ENCODE peak calls at places on chromosomes 13 and 19, in six cellular contexts. E, F, W, X, D and N are unnamed samples. For H3K9me3, the result is how much of the 10 kb centered on the place peaks cover.

GRCh38 chr13:46593403-46593802 is 40.4 kb downstream of the LRCH1 start:
- DNase-seq in E (no peak), F (no peak), W (no peak), X (peak), D (no peak), N (peak)

GRCh38 chr13:99087954-99088491 is 110.2 kb upstream of the DOCK9 start:
- DNase-seq in E (no peak), F (no peak), W (peak), X (no peak), D (peak), N (peak)

GRCh38 chr19:55090564-55090963 is 14.9 kb downstream of the EPS8L1 start:
- DNase-seq in E (no peak), F (peak), W (no peak), X (peak), D (no peak), N (no peak)

GRCh38 chr13:24149306-24150032 is 11.1 kb upstream of the SPATA13 start:
- DNase-seq in E (no peak), F (no peak), W (peak), X (no peak), D (no peak), N (no peak)

GRCh38 chr13:32153056-32153455 is 121.5 kb downstream of the FRY start:
- DNase-seq in E (no peak), F (no peak), W (peak), X (no peak), D (no peak), N (no peak)

GRCh38 chr19:30682576-30683536 is 310.7 kb downstream of the ZNF536 start:
- DNase-seq in E (peak), F (peak), W (peak), X (peak), D (peak), N (peak)

GRCh38 chr13:26047040-26047439 is 4.8 kb downstream of the SHISA2 start:
- DNase-seq in E (no peak), F (no peak), W (no peak), X (no peak), D (no peak), N (no peak)

GRCh38 chr19:35935911-35936737 is at the start of gene LRFN3:
- DNase-seq in E (peak), F (peak), W (peak), X (peak), D (peak), N (peak)

GRCh38 chr13:44050450-44051063 is 170.9 kb downstream of the LACC1 start:
- DNase-seq in E (peak), F (no peak), W (peak), X (no peak), D (no peak), N (no peak)

GRCh38 chr13:52371736-52372247 is 34.2 kb downstream of the THSD1 start:
- DNase-seq in E (no peak), F (no peak), W (peak), X (no peak), D (no peak), N (no peak)

GRCh38 chr13:27130223-27131015 is 41.2 kb downstream of the USP12 start:
- DNase-seq in E (no peak), F (no peak), W (peak), X (no peak), D (no peak), N (no peak)

GRCh38 chr13:76383671-76384461 is 502.3 kb downstream of the KCTD12 start:
- DNase-seq in E (no peak), F (no peak), W (peak), X (no peak), D (peak), N (no peak)

GRCh38 chr13:101397742-101398141 is 18.6 kb downstream of the NALCN start:
- DNase-seq in E (no peak), F (no peak), W (peak), X (no peak), D (no peak), N (no peak)

GRCh38 chr19:2552859-2553258 is 76.9 kb downstream of the GADD45B start:
- DNase-seq in E (peak), F (peak), W (peak), X (no peak), D (no peak), N (peak)

GRCh38 chr19:12954150-12954962 is 2.7 kb downstream of the GADD45GIP1 start:
- DNase-seq in E (peak), F (no peak), W (no peak), X (no peak), D (no peak), N (no peak)

GRCh38 chr19:45275370-45275971 is 24.4 kb downstream of the MARK4 start:
- DNase-seq in E (no peak), F (no peak), W (no peak), X (no peak), D (no peak), N (no peak)

GRCh38 chr19:54955356-54955755 is 8.0 kb upstream of the NLRP7 start:
- DNase-seq in E (no peak), F (no peak), W (no peak), X (no peak), D (no peak), N (no peak)

GRCh38 chr13:112791662-112792440 is 102.0 kb downstream of the ATP11A start:
- DNase-seq in E (no peak), F (no peak), W (no peak), X (peak), D (no peak), N (no peak)

DNA sequence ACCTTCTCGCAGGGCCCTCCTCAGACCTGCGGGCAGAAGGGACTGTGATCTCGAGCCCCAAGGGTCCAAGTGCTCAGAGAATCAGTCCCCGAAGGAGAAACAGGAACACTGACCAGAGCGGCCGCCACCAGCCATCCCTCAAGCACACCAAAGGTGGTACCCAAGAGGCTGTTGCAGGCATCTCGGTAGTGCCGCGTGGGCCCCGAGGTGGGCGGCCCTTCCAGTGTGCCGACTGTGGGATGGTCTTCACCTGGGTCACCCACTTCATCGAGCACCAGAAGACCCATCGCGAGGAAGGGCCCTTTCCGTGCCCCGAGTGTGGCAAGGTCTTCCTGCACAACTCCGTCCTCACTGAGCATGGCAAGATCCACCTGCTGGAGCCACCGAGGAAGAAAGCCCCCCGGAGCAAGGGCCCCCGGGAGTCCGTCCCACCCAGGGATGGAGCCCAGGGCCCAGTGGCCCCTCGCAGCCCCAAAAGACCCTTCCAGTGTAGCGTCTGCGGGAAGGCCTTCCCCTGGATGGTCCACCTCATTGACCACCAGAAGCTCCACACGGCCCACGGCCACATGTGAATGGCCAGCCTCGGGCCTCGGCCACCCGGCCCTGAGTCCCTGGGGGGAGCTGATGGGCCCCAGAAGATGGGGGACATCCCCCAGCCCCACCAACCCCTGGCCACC is 5.5 kb upstream of the ZNF135 start:
- DNase-seq in E (no peak), F (no peak), W (no peak), X (no peak), D (no peak), N (no peak)
- H3K9me3 ChIP-seq in E (under half), F (under half), W (under half), X (under half), D (under half), N (under half)

GRCh38 chr19:44010468-44010867 is 7.7 kb downstream of the ZNF230 start:
- DNase-seq in E (no peak), F (no peak), W (no peak), X (no peak), D (no peak), N (no peak)
- H3K9me3 ChIP-seq in E (under half), F (half or more), W (under half), X (under half), D (under half), N (under half)

GRCh38 chr19:24178207-24178606 is 91.2 kb downstream of the ZNF254 start:
- DNase-seq in E (no peak), F (no peak), W (no peak), X (no peak), D (no peak), N (no peak)
- H3K9me3 ChIP-seq in E (under half), F (under half), W (under half), X (under half), D (under half), N (under half)

DNA sequence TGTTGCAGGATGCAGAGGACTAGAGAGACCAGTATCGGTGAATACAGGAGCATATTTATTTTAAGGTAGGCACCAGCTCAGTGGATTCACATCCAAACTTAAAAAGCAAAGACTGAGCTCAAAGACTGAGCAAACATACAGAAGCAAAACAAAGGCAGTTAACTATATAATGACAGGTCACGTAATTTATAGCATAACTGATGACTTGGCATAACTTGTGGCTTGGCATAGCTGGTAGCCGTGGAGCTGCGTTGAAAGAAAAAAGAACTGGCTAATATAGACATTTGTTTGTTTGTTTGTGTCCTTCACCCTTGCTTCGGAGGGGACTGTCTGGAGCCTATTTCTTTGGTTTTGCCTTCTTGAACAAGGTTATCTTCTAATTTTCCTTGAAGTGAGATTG is 33.7 kb downstream of the ZNF493 start:
- DNase-seq in E (no peak), F (no peak), W (no peak), X (no peak), D (no peak), N (no peak)
- H3K9me3 ChIP-seq in E (under half), F (under half), W (under half), X (under half), D (under half), N (under half)

DNA sequence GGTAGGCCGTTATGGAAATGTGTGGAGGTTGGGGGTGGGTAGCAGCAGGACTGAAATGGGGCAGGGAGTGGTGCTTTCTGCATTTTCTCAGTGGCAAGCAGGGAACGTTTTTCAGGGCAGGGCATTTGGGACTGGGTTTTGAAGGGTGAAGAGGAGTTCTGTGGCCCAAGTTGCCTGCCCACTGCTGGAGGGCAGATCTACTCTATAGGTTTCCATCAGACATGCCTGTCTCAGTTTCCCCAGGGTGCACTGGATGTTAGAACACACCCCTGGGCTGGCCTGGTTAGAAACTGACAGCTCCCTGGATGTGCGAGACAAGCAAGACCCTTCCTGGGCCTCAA is 870 bp upstream of the GRIN3B start:
- DNase-seq in E (no peak), F (no peak), W (no peak), X (no peak), D (no peak), N (no peak)
- H3K9me3 ChIP-seq in E (under half), F (under half), W (under half), X (under half), D (under half), N (under half)

GRCh38 chr19:52022193-52022592 is 6.0 kb downstream of the ZNF614 start:
- DNase-seq in E (no peak), F (peak), W (no peak), X (no peak), D (no peak), N (no peak)

DNA sequence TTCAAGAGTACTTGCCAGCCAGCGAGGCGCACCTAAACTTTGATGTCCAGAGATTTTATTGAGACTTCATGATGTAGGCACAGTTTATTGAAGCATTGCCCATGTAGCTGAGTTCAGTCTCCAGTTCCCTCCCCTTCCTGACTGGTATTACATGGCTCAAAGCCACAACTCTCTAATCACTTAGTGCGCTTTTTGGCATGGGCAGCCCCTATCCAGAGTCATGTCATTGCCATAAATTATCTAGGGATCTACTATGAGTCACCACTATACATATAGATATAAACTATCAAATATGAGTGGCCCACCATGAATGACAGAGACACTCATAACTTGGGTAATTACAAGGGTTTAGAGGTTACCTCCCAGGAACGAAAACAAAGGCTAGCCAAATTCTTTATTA is 7.7 kb downstream of the ZNF614 start:
- DNase-seq in E (no peak), F (no peak), W (peak), X (no peak), D (no peak), N (no peak)
- H3K9me3 ChIP-seq in E (half or more), F (under half), W (half or more), X (under half), D (under half), N (half or more)

DNA sequence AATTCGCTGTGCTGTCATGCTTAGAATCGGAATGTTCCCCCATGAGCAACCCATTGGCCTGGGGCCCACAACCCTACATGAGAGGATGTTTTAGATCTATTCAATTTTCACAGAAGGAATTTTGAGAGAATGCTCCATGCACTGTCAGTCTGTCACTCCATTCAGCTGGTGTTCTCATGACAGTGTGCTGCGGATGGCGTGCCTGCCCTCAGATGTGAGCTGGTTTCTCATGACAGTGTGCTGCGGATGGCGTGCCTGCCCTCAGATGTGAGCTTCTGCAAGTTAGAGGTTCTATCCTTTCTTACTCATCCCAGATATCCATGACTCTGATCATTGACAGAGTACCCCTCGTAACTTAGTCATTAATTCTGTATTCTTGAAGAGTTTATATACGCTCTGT is 1193.0 kb downstream of the EFNB2 start:
- DNase-seq in E (no peak), F (no peak), W (no peak), X (peak), D (no peak), N (no peak)
- H3K9me3 ChIP-seq in E (under half), F (under half), W (under half), X (under half), D (under half), N (under half)

DNA sequence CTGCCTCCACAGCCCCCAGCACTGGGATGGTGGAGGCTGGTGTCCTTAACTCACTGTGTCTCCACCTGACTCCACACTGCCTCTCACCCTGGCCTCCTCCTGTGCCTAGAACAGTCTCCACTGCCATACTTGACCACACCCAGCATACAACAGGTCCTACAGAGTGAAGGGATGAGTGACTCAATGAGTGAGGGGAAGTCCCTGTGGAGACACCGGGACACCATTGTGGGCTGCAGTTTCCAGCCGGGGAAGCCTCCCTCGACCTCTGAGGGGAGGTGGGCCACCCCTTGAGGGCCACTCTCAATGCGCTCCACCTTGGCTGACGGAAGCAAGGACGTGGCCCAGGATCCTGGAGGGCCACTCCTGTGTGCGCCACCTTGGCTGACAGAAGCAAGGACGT is 2.8 kb upstream of the ZNF135 start:
- DNase-seq in E (no peak), F (peak), W (no peak), X (no peak), D (no peak), N (no peak)
- H3K9me3 ChIP-seq in E (under half), F (under half), W (half or more), X (under half), D (under half), N (under half)

GRCh38 chr19:21878646-21879045 is 42.7 kb upstream of the ZNF43 start:
- DNase-seq in E (no peak), F (no peak), W (no peak), X (no peak), D (no peak), N (no peak)
- H3K9me3 ChIP-seq in E (under half), F (under half), W (under half), X (under half), D (under half), N (under half)

GRCh38 chr19:37114001-37114400 is 35.8 kb downstream of the ZNF420 start:
- DNase-seq in E (no peak), F (no peak), W (no peak), X (no peak), D (no peak), N (no peak)
- H3K9me3 ChIP-seq in E (under half), F (half or more), W (under half), X (under half), D (under half), N (under half)